ENCODE peak calls at places on chromosome 17, in eight cellular contexts. I is heart left ventricle, Q is GM12878, S is cardiac muscle cell, Z is trophoblast cell, C is thyroid gland, E is tibial artery, O is suprapubic skin. N is an unnamed sample.
A peak's percentile ranks its signal among the peaks of the same experiment; 100 is the strongest.

GRCh38 chr17:2380225-2380922 is 20.5 kb downstream of the MNT start:
- DNase-seq in Q (no peak), E (no peak), I (no peak), S (no peak), Z (peak; percentile 94), C (no peak), O (no peak), N (no peak)

GRCh38 chr17:61284174-61284573 is 115.5 kb upstream of the TBX2 start:
- DNase-seq in Q (no peak), Z (no peak), I (no peak), O (no peak), C (no peak), E (no peak), S (peak; percentile 65), N (no peak)

GRCh38 chr17:75816693-75817092 is 27.5 kb downstream of the UNC13D start:
- DNase-seq in C (no peak), O (peak; percentile 60), Q (no peak), I (no peak), Z (no peak), S (no peak), E (no peak), N (no peak)

GRCh38 chr17:47423406-47424295 is 99.9 kb downstream of the EFCAB13 start:
- DNase-seq in O (no peak), E (no peak), Q (no peak), C (peak; percentile 46), S (peak; percentile 13), Z (peak; percentile 23), I (no peak), N (no peak)

GRCh38 chr17:7716299-7716886 is 1.2 kb upstream of the DNAH2 start:
- DNase-seq in O (no peak), E (no peak), S (no peak), I (no peak), C (no peak), Q (no peak), Z (no peak), N (no peak)

GRCh38 chr17:46773676-46774075 is 44.8 kb downstream of the WNT3 start:
- DNase-seq in I (no peak), O (peak; percentile 55), S (no peak), C (no peak), Z (no peak), Q (no peak), E (peak; percentile 45), N (no peak)

GRCh38 chr17:73289549-73290254 is 22.1 kb downstream of the CDC42EP4 start:
- DNase-seq in E (no peak), O (no peak), I (no peak), Q (no peak), C (no peak), Z (no peak), S (no peak), N (no peak)

GRCh38 chr17:38608648-38609047 is 2.9 kb upstream of the SRCIN1 start:
- DNase-seq in O (no peak), Z (no peak), S (no peak), E (no peak), C (peak; percentile 98), I (no peak), Q (no peak), N (no peak)

GRCh38 chr17:77424585-77425344 is 284.0 kb downstream of the SEC14L1 start:
- DNase-seq in Z (no peak), S (peak; percentile 99), C (peak; percentile 95), I (peak; percentile 98), O (peak; percentile 93), E (peak; percentile 95), Q (no peak), N (no peak)

GRCh38 chr17:4156750-4157381 is 13.9 kb downstream of the CYB5D2 start:
- DNase-seq in E (no peak), O (no peak), S (no peak), Z (no peak), C (peak; percentile 81), Q (no peak), I (no peak), N (no peak)

GRCh38 chr17:83161298-83162034 is 82.1 kb downstream of the METRNL start:
- DNase-seq in Z (no peak), O (peak; percentile 77), C (no peak), E (peak; percentile 48), Q (no peak), S (peak; percentile 6), I (no peak), N (no peak)

GRCh38 chr17:81711814-81712467 is at the start of gene SLC25A10:
- DNase-seq in E (peak; percentile 83), Z (peak; percentile 93), S (peak; percentile 79), Q (no peak), I (peak; percentile 79), O (no peak), C (peak; percentile 89), N (no peak)

GRCh38 chr17:46870116-46870803 is 18.9 kb downstream of the WNT9B start:
- DNase-seq in E (no peak), C (no peak), I (no peak), O (no peak), S (no peak), Q (no peak), Z (no peak), N (no peak)

GRCh38 chr17:81987161-81987770 is 9.8 kb downstream of the ASPSCR1 start:
- DNase-seq in O (no peak), I (no peak), Q (no peak), S (no peak), C (no peak), Z (peak; percentile 82), E (no peak), N (no peak)

DNA sequence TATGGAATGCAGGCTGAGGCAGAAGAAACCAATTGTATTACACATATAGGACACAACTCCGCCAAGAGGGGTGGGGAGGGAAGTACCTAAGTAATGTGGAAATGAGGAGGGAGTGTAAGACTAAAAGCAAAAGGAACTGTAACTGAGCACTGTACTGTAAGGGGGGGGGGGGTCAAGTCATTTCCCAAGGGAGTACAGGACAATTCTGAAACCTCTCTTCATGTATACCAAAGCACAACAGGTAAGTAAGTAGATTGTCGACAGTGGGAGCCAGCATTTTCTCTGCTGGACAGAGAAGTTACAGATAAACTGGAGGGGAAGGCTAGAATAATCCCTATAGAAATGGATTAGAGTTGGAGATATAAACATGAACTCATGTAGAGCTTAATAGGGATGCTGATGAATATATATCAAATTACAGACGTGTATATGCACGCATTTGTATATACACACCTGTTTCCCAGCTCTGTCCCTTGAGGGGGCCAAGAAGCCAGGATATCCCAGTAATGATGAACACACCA is 6.4 kb downstream of the USP22 start:
- DNase-seq in O (no peak), I (no peak), E (no peak), C (no peak), Q (no peak), S (peak; percentile 35), Z (no peak), N (no peak)
- H3K4me1 ChIP-seq in O (peaks cover 85% of the 10 kb centered on the region), I (peaks cover 100% of the 10 kb centered on the region), E (no peaks in the 10 kb centered on the region), C (peaks cover 83% of the 10 kb centered on the region), Q (peaks cover 41% of the 10 kb centered on the region), S (peaks cover 59% of the 10 kb centered on the region), Z (peaks cover 10% of the 10 kb centered on the region), N (peaks cover 98% of the 10 kb centered on the region)

DNA sequence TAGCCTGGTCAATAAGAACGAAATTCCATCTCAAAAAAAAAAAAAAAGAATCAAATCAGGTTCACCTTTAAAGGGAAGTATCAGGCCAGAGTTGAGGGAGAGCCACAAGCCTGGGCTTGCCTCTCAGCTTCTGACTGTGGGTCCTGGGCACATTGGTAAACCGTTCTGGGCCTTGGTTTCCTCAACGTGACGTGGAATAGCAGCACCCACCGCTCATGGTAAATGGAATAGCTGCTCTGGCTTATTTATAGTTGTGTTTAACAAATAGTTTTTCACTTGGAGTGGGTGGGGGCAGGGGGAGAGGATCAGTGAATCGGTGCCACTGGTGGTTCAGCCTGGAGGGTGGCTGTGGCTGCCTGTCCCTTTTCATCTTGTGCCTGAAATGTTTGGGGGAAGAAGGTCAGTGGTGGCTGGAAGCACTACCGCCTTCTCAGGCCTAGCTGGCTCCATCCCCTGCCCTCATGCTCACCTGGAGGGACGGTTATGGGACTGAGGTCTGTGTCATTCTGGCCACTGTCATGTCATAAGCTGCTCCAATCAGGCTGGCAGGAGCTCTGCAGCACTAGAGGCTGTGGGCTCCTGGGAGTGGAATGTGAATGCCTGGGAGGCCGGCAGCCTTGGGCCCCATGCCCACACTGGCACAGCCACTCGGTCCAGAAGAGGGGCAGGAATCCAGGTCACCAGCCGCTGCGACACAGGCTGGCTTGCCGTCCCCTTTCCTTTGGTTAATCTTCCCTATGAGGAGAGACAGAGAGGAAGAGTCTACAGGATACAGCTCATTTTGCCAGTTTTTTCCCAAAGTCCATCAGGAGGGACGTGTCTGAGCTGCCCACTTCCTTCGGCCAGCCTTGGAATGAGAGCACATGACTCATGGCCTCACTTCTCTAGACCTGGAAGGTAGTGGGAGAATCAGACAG is 27.0 kb downstream of the CCR7 start:
- DNase-seq in E (peak; percentile 90), S (no peak), Q (no peak), I (peak; percentile 89), Z (no peak), C (peak; percentile 95), O (peak; percentile 68), N (no peak)
- H3K4me1 ChIP-seq in E (peaks cover 10% of the 10 kb centered on the region), S (peaks cover 44% of the 10 kb centered on the region), Q (peaks cover 65% of the 10 kb centered on the region), I (peaks cover 84% of the 10 kb centered on the region), Z (peaks cover 37% of the 10 kb centered on the region), C (peaks cover 96% of the 10 kb centered on the region), O (peaks cover 96% of the 10 kb centered on the region), N (peaks cover 55% of the 10 kb centered on the region)

DNA sequence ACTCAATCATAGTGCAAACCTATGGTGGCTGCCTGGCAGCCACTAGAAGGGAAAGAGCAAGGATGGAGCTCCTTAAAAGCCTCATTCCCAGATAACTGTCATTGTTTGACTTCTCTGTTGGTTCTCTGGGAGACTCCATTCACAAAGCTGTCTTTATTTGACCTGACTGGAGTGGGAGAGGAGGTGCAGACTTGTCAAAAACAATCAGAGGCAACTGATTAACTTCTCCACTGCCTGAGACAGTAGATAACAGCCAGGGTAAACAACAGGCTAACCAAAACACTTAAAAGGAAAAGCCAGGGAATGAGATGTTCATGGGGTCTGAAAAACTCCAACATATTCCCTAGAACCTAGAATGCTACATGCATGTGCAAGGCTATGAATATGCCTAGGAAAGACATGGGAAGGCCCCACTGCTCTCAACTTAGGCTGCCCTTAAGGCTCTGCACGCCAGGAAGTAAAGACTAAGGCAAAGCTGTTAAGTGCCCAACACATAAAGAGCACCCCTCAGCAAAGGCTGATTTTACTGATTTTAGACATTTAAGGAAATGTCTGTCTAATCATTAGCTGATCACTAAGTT is 82.0 kb downstream of the TTC19 start:
- DNase-seq in O (no peak), Q (no peak), E (no peak), S (no peak), I (no peak), Z (no peak), C (no peak), N (no peak)
- H3K4me1 ChIP-seq in O (no peaks in the 10 kb centered on the region), Q (no peaks in the 10 kb centered on the region), E (no peaks in the 10 kb centered on the region), S (no peaks in the 10 kb centered on the region), I (no peaks in the 10 kb centered on the region), Z (no peaks in the 10 kb centered on the region), C (peaks cover 22% of the 10 kb centered on the region), N (no peaks in the 10 kb centered on the region)

DNA sequence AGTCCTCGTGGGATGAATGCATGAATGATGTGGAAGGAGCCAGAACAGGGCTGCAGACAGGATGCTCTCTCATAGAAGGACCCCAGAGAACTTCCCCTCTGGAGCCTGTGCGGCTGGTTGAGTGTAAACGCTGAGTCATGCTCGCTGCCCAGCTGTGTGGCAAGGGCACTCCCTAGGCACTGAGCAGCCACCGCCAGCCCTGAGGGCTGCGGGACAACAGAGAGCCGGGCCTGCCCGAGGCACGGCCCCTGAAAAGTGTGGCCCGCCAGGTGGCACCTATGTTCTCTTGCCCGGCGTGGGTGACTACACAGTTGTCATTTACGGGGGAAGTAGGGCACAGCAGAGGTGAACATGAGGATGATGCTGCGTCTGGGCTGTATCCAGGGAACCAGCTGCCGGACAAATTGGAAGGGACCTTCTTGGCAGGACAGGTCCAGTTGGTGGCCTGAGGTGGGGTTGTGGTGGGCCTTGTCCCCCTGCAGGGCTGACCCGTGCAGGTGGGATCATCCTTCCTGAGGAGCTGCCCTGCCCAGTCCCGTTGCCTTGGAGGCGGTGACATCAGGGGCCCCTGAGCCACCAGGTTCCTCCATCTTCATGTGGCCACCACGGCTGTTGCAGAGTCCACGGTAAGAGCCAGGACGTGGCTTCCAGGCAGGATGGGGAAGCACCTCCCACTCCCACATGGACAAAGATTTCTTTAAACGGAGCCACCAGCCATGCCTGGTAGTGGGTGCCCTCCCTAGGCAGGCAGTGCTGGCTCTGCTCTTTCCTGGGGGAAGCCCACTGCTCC is 94.8 kb upstream of the CBX4 start:
- DNase-seq in O (no peak), C (peak; percentile 21), I (no peak), S (no peak), Q (no peak), E (no peak), Z (no peak), N (no peak)
- H3K4me1 ChIP-seq in O (peaks cover 41% of the 10 kb centered on the region), C (peaks cover 24% of the 10 kb centered on the region), I (peaks cover 19% of the 10 kb centered on the region), S (no peaks in the 10 kb centered on the region), Q (peaks cover 7% of the 10 kb centered on the region), E (no peaks in the 10 kb centered on the region), Z (no peaks in the 10 kb centered on the region), N (peaks cover 26% of the 10 kb centered on the region)